ENCODE peak calls at places on chromosomes 1 and 21, in ten cellular contexts. Y is T-cell; N is NCI-H1694 treated with DMSO at 0.1 percent for 48 hours; J is choroid plexus epithelial cell; F is activated CD4-positive, alpha-beta T cell treated with anti-CD3 and anti-CD28 coated beads for 1 hour; C is tibial artery; V is effector memory CD8-positive, alpha-beta T cell; S is CD8-positive, alpha-beta T cell; K is effector CD4-positive, alpha-beta T cell; T is stimulated activated CD8-positive, alpha-beta memory T cell treated with anti-CD3 and anti-CD28 coated beads, Interleukin-12 subunit alpha, Interleukin-12 subunit beta, amount 100 ng/mL, for 4 hours. D is an unnamed sample.

GRCh38 chr21:45413922-45414321 is 9.0 kb downstream of the COL18A1 start:
- DNase-seq in V (no peak), N (no peak), Y (no peak), S (no peak), F (no peak), K (no peak), J (no peak), C (no peak), T (no peak), D (no peak)

GRCh38 chr1:201397675-201398074 is 1.4 kb downstream of the LAD1 start:
- DNase-seq in Y (no peak), S (no peak), J (no peak), K (no peak), N (no peak), V (no peak), F (no peak), T (no peak), C (no peak), D (no peak)

GRCh38 chr1:224466151-224466550 is 31.6 kb upstream of the WDR26 start:
- DNase-seq in F (no peak), C (no peak), T (no peak), Y (no peak), V (no peak), S (no peak), N (no peak), J (no peak), K (no peak), D (no peak)

GRCh38 chr21:25734654-25735220 is at the start of the genes ATP5PF and GABPA:
- DNase-seq in C (peak), Y (peak), V (peak), F (peak), N (peak), J (peak), T (peak), K (peak), S (peak), D (peak)

GRCh38 chr21:28215214-28215954 is 777.3 kb downstream of the LTN1 start:
- DNase-seq in Y (no peak), K (no peak), F (no peak), V (no peak), N (no peak), T (no peak), C (peak), S (no peak), J (peak), D (no peak)

GRCh38 chr21:32190491-32191144 is 88.2 kb downstream of the MIS18A start:
- DNase-seq in C (no peak), N (peak), J (no peak), K (no peak), S (no peak), F (no peak), V (no peak), T (no peak), Y (no peak), D (no peak)

GRCh38 chr1:202291961-202292712 is 49.6 kb downstream of the UBE2T start:
- DNase-seq in F (no peak), K (no peak), T (no peak), N (no peak), C (no peak), S (no peak), J (peak), Y (no peak), V (no peak), D (no peak)

GRCh38 chr21:16070207-16070651 is 340.4 kb downstream of the USP25 start:
- DNase-seq in S (no peak), N (no peak), T (no peak), F (no peak), Y (no peak), K (no peak), V (no peak), C (no peak), J (no peak), D (no peak)

GRCh38 chr21:44878053-44878982 is 4.8 kb upstream of the PTTG1IP start:
- DNase-seq in C (no peak), F (no peak), J (peak), T (no peak), S (no peak), K (no peak), Y (no peak), N (no peak), V (no peak), D (peak)

GRCh38 chr1:236320671-236321070 is 38.9 kb upstream of the ERO1B start:
- DNase-seq in C (no peak), Y (no peak), N (no peak), T (no peak), S (no peak), K (no peak), J (no peak), F (no peak), V (no peak), D (no peak)

GRCh38 chr1:244573768-244574167 is 79.2 kb upstream of the DESI2 start:
- DNase-seq in V (no peak), S (no peak), F (no peak), Y (no peak), J (no peak), T (no peak), C (no peak), K (no peak), N (no peak), D (no peak)

GRCh38 chr1:53621144-53621543 is 117.8 kb downstream of the GLIS1 start:
- DNase-seq in T (no peak), Y (no peak), C (no peak), F (no peak), N (no peak), K (no peak), J (no peak), S (no peak), V (no peak), D (no peak)

GRCh38 chr1:183844806-183845205 is 39.9 kb downstream of the RGL1 start:
- DNase-seq in T (no peak), Y (no peak), J (no peak), N (no peak), S (no peak), K (no peak), F (no peak), C (no peak), V (no peak), D (no peak)

GRCh38 chr21:37139902-37140301 is 66.8 kb downstream of the TTC3 start:
- DNase-seq in N (no peak), C (no peak), F (no peak), J (peak), Y (no peak), V (no peak), K (no peak), S (no peak), T (no peak), D (no peak)

GRCh38 chr1:42680921-42681683 is 1.1 kb upstream of the YBX1 start:
- DNase-seq in N (peak), V (no peak), F (no peak), K (no peak), Y (peak), T (no peak), S (peak), C (no peak), J (peak), D (no peak)

GRCh38 chr21:34897828-34898227 is 151.3 kb downstream of the RUNX1 start:
- DNase-seq in N (no peak), K (no peak), T (no peak), S (no peak), V (no peak), F (no peak), J (no peak), C (no peak), Y (no peak), D (no peak)

GRCh38 chr1:89546082-89546889 is 21.7 kb downstream of the LRRC8B start:
- DNase-seq in C (no peak), V (no peak), J (peak), K (no peak), N (no peak), S (no peak), F (no peak), Y (no peak), T (no peak), D (no peak)

D was measured in KG1.